ENCODE peak calls at places on chromosomes 13 and 19, in ten cellular contexts. One of them, this sample, is unnamed.

GRCh38 chr19:49520705-49521319 is 7.0 kb upstream of the RCN3 start:
- DNase-seq in stimulated activated naive CD4-positive, alpha-beta T cell treated with Interleukin-2 at 50 U/mL for 16 hours: no peak
- DNase-seq in stimulated activated CD4-positive, alpha-beta T cell treated with anti-CD3 and anti-CD28 coated beads, Interleukin-1b, Interleukin-23, amount 100 ng/mL, for 4 hours: no peak
- DNase-seq in right lobe of liver: no peak
- DNase-seq in breast epithelium: no peak
- DNase-seq in GM10248: no peak
- DNase-seq in naive B cell: no peak
- DNase-seq in GM04504: no peak
- DNase-seq in activated CD4-positive, alpha-beta T cell treated with anti-CD3 and anti-CD28 coated beads, Interleukin-2, amount 50 U/mL, for 4 hours: no peak
- DNase-seq in fibroblast of pulmonary artery: no peak
- DNase-seq in this sample: no peak

GRCh38 chr13:29909975-29910674 is 59.7 kb upstream of the UBL3 start:
- DNase-seq in breast epithelium: no peak
- DNase-seq in GM10248: no peak
- DNase-seq in GM04504: peak
- DNase-seq in activated CD4-positive, alpha-beta T cell treated with anti-CD3 and anti-CD28 coated beads, Interleukin-2, amount 50 U/mL, for 4 hours: no peak
- DNase-seq in right lobe of liver: no peak
- DNase-seq in fibroblast of pulmonary artery: peak
- DNase-seq in stimulated activated naive CD4-positive, alpha-beta T cell treated with Interleukin-2 at 50 U/mL for 16 hours: no peak
- DNase-seq in naive B cell: no peak
- DNase-seq in stimulated activated CD4-positive, alpha-beta T cell treated with anti-CD3 and anti-CD28 coated beads, Interleukin-1b, Interleukin-23, amount 100 ng/mL, for 4 hours: no peak
- DNase-seq in this sample: no peak

GRCh38 chr13:25833761-25834160 is 218.1 kb downstream of the SHISA2 start:
- DNase-seq in stimulated activated naive CD4-positive, alpha-beta T cell treated with Interleukin-2 at 50 U/mL for 16 hours: no peak
- DNase-seq in activated CD4-positive, alpha-beta T cell treated with anti-CD3 and anti-CD28 coated beads, Interleukin-2, amount 50 U/mL, for 4 hours: no peak
- DNase-seq in fibroblast of pulmonary artery: no peak
- DNase-seq in right lobe of liver: no peak
- DNase-seq in breast epithelium: no peak
- DNase-seq in naive B cell: no peak
- DNase-seq in stimulated activated CD4-positive, alpha-beta T cell treated with anti-CD3 and anti-CD28 coated beads, Interleukin-1b, Interleukin-23, amount 100 ng/mL, for 4 hours: no peak
- DNase-seq in GM10248: no peak
- DNase-seq in GM04504: no peak
- DNase-seq in this sample: no peak

GRCh38 chr19:33678796-33679195 is 57.0 kb downstream of the CHST8 start:
- DNase-seq in naive B cell: no peak
- DNase-seq in activated CD4-positive, alpha-beta T cell treated with anti-CD3 and anti-CD28 coated beads, Interleukin-2, amount 50 U/mL, for 4 hours: no peak
- DNase-seq in fibroblast of pulmonary artery: no peak
- DNase-seq in stimulated activated CD4-positive, alpha-beta T cell treated with anti-CD3 and anti-CD28 coated beads, Interleukin-1b, Interleukin-23, amount 100 ng/mL, for 4 hours: no peak
- DNase-seq in GM04504: no peak
- DNase-seq in right lobe of liver: no peak
- DNase-seq in GM10248: no peak
- DNase-seq in stimulated activated naive CD4-positive, alpha-beta T cell treated with Interleukin-2 at 50 U/mL for 16 hours: no peak
- DNase-seq in breast epithelium: peak
- DNase-seq in this sample: no peak

GRCh38 chr13:19781526-19781925 is 1.2 kb downstream of the PSPC1 start:
- DNase-seq in stimulated activated naive CD4-positive, alpha-beta T cell treated with Interleukin-2 at 50 U/mL for 16 hours: no peak
- DNase-seq in GM10248: no peak
- DNase-seq in breast epithelium: no peak
- DNase-seq in naive B cell: no peak
- DNase-seq in GM04504: no peak
- DNase-seq in activated CD4-positive, alpha-beta T cell treated with anti-CD3 and anti-CD28 coated beads, Interleukin-2, amount 50 U/mL, for 4 hours: no peak
- DNase-seq in stimulated activated CD4-positive, alpha-beta T cell treated with anti-CD3 and anti-CD28 coated beads, Interleukin-1b, Interleukin-23, amount 100 ng/mL, for 4 hours: no peak
- DNase-seq in right lobe of liver: no peak
- DNase-seq in fibroblast of pulmonary artery: peak
- DNase-seq in this sample: no peak

GRCh38 chr19:4523306-4524110 is 5.2 kb upstream of the PLIN4 start:
- DNase-seq in fibroblast of pulmonary artery: peak
- DNase-seq in GM10248: peak
- DNase-seq in activated CD4-positive, alpha-beta T cell treated with anti-CD3 and anti-CD28 coated beads, Interleukin-2, amount 50 U/mL, for 4 hours: no peak
- DNase-seq in naive B cell: no peak
- DNase-seq in GM04504: no peak
- DNase-seq in stimulated activated naive CD4-positive, alpha-beta T cell treated with Interleukin-2 at 50 U/mL for 16 hours: no peak
- DNase-seq in stimulated activated CD4-positive, alpha-beta T cell treated with anti-CD3 and anti-CD28 coated beads, Interleukin-1b, Interleukin-23, amount 100 ng/mL, for 4 hours: no peak
- DNase-seq in right lobe of liver: peak
- DNase-seq in breast epithelium: no peak
- DNase-seq in this sample: peak

GRCh38 chr13:80428344-80429096 is 87.6 kb upstream of the SPRY2 start:
- DNase-seq in stimulated activated naive CD4-positive, alpha-beta T cell treated with Interleukin-2 at 50 U/mL for 16 hours: no peak
- DNase-seq in breast epithelium: no peak
- DNase-seq in GM10248: no peak
- DNase-seq in stimulated activated CD4-positive, alpha-beta T cell treated with anti-CD3 and anti-CD28 coated beads, Interleukin-1b, Interleukin-23, amount 100 ng/mL, for 4 hours: no peak
- DNase-seq in GM04504: no peak
- DNase-seq in activated CD4-positive, alpha-beta T cell treated with anti-CD3 and anti-CD28 coated beads, Interleukin-2, amount 50 U/mL, for 4 hours: no peak
- DNase-seq in fibroblast of pulmonary artery: no peak
- DNase-seq in right lobe of liver: no peak
- DNase-seq in naive B cell: no peak
- DNase-seq in this sample: no peak

GRCh38 chr13:101624981-101625380 is 172.5 kb downstream of the ITGBL1 start:
- DNase-seq in fibroblast of pulmonary artery: no peak
- DNase-seq in activated CD4-positive, alpha-beta T cell treated with anti-CD3 and anti-CD28 coated beads, Interleukin-2, amount 50 U/mL, for 4 hours: no peak
- DNase-seq in breast epithelium: no peak
- DNase-seq in stimulated activated naive CD4-positive, alpha-beta T cell treated with Interleukin-2 at 50 U/mL for 16 hours: no peak
- DNase-seq in GM10248: no peak
- DNase-seq in stimulated activated CD4-positive, alpha-beta T cell treated with anti-CD3 and anti-CD28 coated beads, Interleukin-1b, Interleukin-23, amount 100 ng/mL, for 4 hours: no peak
- DNase-seq in GM04504: no peak
- DNase-seq in right lobe of liver: no peak
- DNase-seq in naive B cell: no peak
- DNase-seq in this sample: no peak

GRCh38 chr13:31927219-31927653 is 104.3 kb upstream of the FRY start:
- DNase-seq in activated CD4-positive, alpha-beta T cell treated with anti-CD3 and anti-CD28 coated beads, Interleukin-2, amount 50 U/mL, for 4 hours: no peak
- DNase-seq in fibroblast of pulmonary artery: no peak
- DNase-seq in naive B cell: no peak
- DNase-seq in right lobe of liver: no peak
- DNase-seq in GM10248: no peak
- DNase-seq in stimulated activated naive CD4-positive, alpha-beta T cell treated with Interleukin-2 at 50 U/mL for 16 hours: no peak
- DNase-seq in GM04504: no peak
- DNase-seq in breast epithelium: no peak
- DNase-seq in stimulated activated CD4-positive, alpha-beta T cell treated with anti-CD3 and anti-CD28 coated beads, Interleukin-1b, Interleukin-23, amount 100 ng/mL, for 4 hours: no peak
- DNase-seq in this sample: no peak

GRCh38 chr13:108223850-108224503 is 5.8 kb downstream of the ABHD13 start:
- DNase-seq in stimulated activated CD4-positive, alpha-beta T cell treated with anti-CD3 and anti-CD28 coated beads, Interleukin-1b, Interleukin-23, amount 100 ng/mL, for 4 hours: no peak
- DNase-seq in stimulated activated naive CD4-positive, alpha-beta T cell treated with Interleukin-2 at 50 U/mL for 16 hours: no peak
- DNase-seq in GM04504: no peak
- DNase-seq in right lobe of liver: no peak
- DNase-seq in activated CD4-positive, alpha-beta T cell treated with anti-CD3 and anti-CD28 coated beads, Interleukin-2, amount 50 U/mL, for 4 hours: no peak
- DNase-seq in GM10248: no peak
- DNase-seq in breast epithelium: no peak
- DNase-seq in fibroblast of pulmonary artery: no peak
- DNase-seq in naive B cell: no peak
- DNase-seq in this sample: no peak

GRCh38 chr13:59846845-59847620 is 316.7 kb downstream of the DIAPH3 start:
- DNase-seq in GM04504: no peak
- DNase-seq in breast epithelium: no peak
- DNase-seq in right lobe of liver: no peak
- DNase-seq in naive B cell: no peak
- DNase-seq in stimulated activated CD4-positive, alpha-beta T cell treated with anti-CD3 and anti-CD28 coated beads, Interleukin-1b, Interleukin-23, amount 100 ng/mL, for 4 hours: no peak
- DNase-seq in activated CD4-positive, alpha-beta T cell treated with anti-CD3 and anti-CD28 coated beads, Interleukin-2, amount 50 U/mL, for 4 hours: no peak
- DNase-seq in fibroblast of pulmonary artery: no peak
- DNase-seq in GM10248: no peak
- DNase-seq in stimulated activated naive CD4-positive, alpha-beta T cell treated with Interleukin-2 at 50 U/mL for 16 hours: no peak
- DNase-seq in this sample: no peak

GRCh38 chr13:30112602-30113435 is 194.5 kb downstream of the KATNAL1 start:
- DNase-seq in stimulated activated CD4-positive, alpha-beta T cell treated with anti-CD3 and anti-CD28 coated beads, Interleukin-1b, Interleukin-23, amount 100 ng/mL, for 4 hours: peak
- DNase-seq in activated CD4-positive, alpha-beta T cell treated with anti-CD3 and anti-CD28 coated beads, Interleukin-2, amount 50 U/mL, for 4 hours: peak
- DNase-seq in breast epithelium: peak
- DNase-seq in GM10248: peak
- DNase-seq in right lobe of liver: peak
- DNase-seq in fibroblast of pulmonary artery: peak
- DNase-seq in stimulated activated naive CD4-positive, alpha-beta T cell treated with Interleukin-2 at 50 U/mL for 16 hours: peak
- DNase-seq in naive B cell: peak
- DNase-seq in GM04504: peak
- DNase-seq in this sample: peak

GRCh38 chr19:48918801-48919247 is 14.7 kb upstream of the DHDH start:
- DNase-seq in naive B cell: no peak
- DNase-seq in fibroblast of pulmonary artery: peak
- DNase-seq in stimulated activated CD4-positive, alpha-beta T cell treated with anti-CD3 and anti-CD28 coated beads, Interleukin-1b, Interleukin-23, amount 100 ng/mL, for 4 hours: no peak
- DNase-seq in stimulated activated naive CD4-positive, alpha-beta T cell treated with Interleukin-2 at 50 U/mL for 16 hours: no peak
- DNase-seq in GM10248: no peak
- DNase-seq in breast epithelium: no peak
- DNase-seq in activated CD4-positive, alpha-beta T cell treated with anti-CD3 and anti-CD28 coated beads, Interleukin-2, amount 50 U/mL, for 4 hours: no peak
- DNase-seq in right lobe of liver: no peak
- DNase-seq in GM04504: no peak
- DNase-seq in this sample: no peak

GRCh38 chr13:113457510-113457909 is 4.2 kb upstream of the ADPRHL1 start:
- DNase-seq in right lobe of liver: no peak
- DNase-seq in fibroblast of pulmonary artery: no peak
- DNase-seq in breast epithelium: no peak
- DNase-seq in naive B cell: no peak
- DNase-seq in GM10248: no peak
- DNase-seq in GM04504: peak
- DNase-seq in stimulated activated CD4-positive, alpha-beta T cell treated with anti-CD3 and anti-CD28 coated beads, Interleukin-1b, Interleukin-23, amount 100 ng/mL, for 4 hours: no peak
- DNase-seq in stimulated activated naive CD4-positive, alpha-beta T cell treated with Interleukin-2 at 50 U/mL for 16 hours: no peak
- DNase-seq in activated CD4-positive, alpha-beta T cell treated with anti-CD3 and anti-CD28 coated beads, Interleukin-2, amount 50 U/mL, for 4 hours: no peak
- DNase-seq in this sample: no peak

GRCh38 chr13:75581874-75582640 is 32.5 kb downstream of the UCHL3 start:
- DNase-seq in stimulated activated naive CD4-positive, alpha-beta T cell treated with Interleukin-2 at 50 U/mL for 16 hours: no peak
- DNase-seq in stimulated activated CD4-positive, alpha-beta T cell treated with anti-CD3 and anti-CD28 coated beads, Interleukin-1b, Interleukin-23, amount 100 ng/mL, for 4 hours: no peak
- DNase-seq in breast epithelium: no peak
- DNase-seq in fibroblast of pulmonary artery: no peak
- DNase-seq in GM04504: no peak
- DNase-seq in activated CD4-positive, alpha-beta T cell treated with anti-CD3 and anti-CD28 coated beads, Interleukin-2, amount 50 U/mL, for 4 hours: no peak
- DNase-seq in naive B cell: no peak
- DNase-seq in right lobe of liver: no peak
- DNase-seq in GM10248: no peak
- DNase-seq in this sample: no peak

GRCh38 chr19:6220385-6221191 is 59.2 kb downstream of the MLLT1 start:
- DNase-seq in breast epithelium: no peak
- DNase-seq in fibroblast of pulmonary artery: peak
- DNase-seq in stimulated activated CD4-positive, alpha-beta T cell treated with anti-CD3 and anti-CD28 coated beads, Interleukin-1b, Interleukin-23, amount 100 ng/mL, for 4 hours: no peak
- DNase-seq in right lobe of liver: peak
- DNase-seq in GM04504: peak
- DNase-seq in GM10248: no peak
- DNase-seq in naive B cell: no peak
- DNase-seq in activated CD4-positive, alpha-beta T cell treated with anti-CD3 and anti-CD28 coated beads, Interleukin-2, amount 50 U/mL, for 4 hours: no peak
- DNase-seq in stimulated activated naive CD4-positive, alpha-beta T cell treated with Interleukin-2 at 50 U/mL for 16 hours: no peak
- DNase-seq in this sample: peak

GRCh38 chr19:16702123-16702522 is 17.5 kb upstream of the NWD1 start:
- DNase-seq in right lobe of liver: peak
- DNase-seq in fibroblast of pulmonary artery: peak
- DNase-seq in naive B cell: no peak
- DNase-seq in stimulated activated naive CD4-positive, alpha-beta T cell treated with Interleukin-2 at 50 U/mL for 16 hours: no peak
- DNase-seq in GM04504: peak
- DNase-seq in stimulated activated CD4-positive, alpha-beta T cell treated with anti-CD3 and anti-CD28 coated beads, Interleukin-1b, Interleukin-23, amount 100 ng/mL, for 4 hours: no peak
- DNase-seq in activated CD4-positive, alpha-beta T cell treated with anti-CD3 and anti-CD28 coated beads, Interleukin-2, amount 50 U/mL, for 4 hours: no peak
- DNase-seq in GM10248: no peak
- DNase-seq in breast epithelium: no peak
- DNase-seq in this sample: no peak

GRCh38 chr19:35860436-35860817 is 3.7 kb downstream of the KIRREL2 start:
- DNase-seq in stimulated activated naive CD4-positive, alpha-beta T cell treated with Interleukin-2 at 50 U/mL for 16 hours: no peak
- DNase-seq in GM04504: no peak
- DNase-seq in naive B cell: no peak
- DNase-seq in breast epithelium: no peak
- DNase-seq in stimulated activated CD4-positive, alpha-beta T cell treated with anti-CD3 and anti-CD28 coated beads, Interleukin-1b, Interleukin-23, amount 100 ng/mL, for 4 hours: no peak
- DNase-seq in GM10248: no peak
- DNase-seq in right lobe of liver: no peak
- DNase-seq in fibroblast of pulmonary artery: no peak
- DNase-seq in activated CD4-positive, alpha-beta T cell treated with anti-CD3 and anti-CD28 coated beads, Interleukin-2, amount 50 U/mL, for 4 hours: no peak
- DNase-seq in this sample: no peak

GRCh38 chr13:51590966-51591627 is 6.8 kb downstream of the WDFY2 start:
- DNase-seq in naive B cell: no peak
- DNase-seq in stimulated activated CD4-positive, alpha-beta T cell treated with anti-CD3 and anti-CD28 coated beads, Interleukin-1b, Interleukin-23, amount 100 ng/mL, for 4 hours: no peak
- DNase-seq in fibroblast of pulmonary artery: peak
- DNase-seq in breast epithelium: no peak
- DNase-seq in stimulated activated naive CD4-positive, alpha-beta T cell treated with Interleukin-2 at 50 U/mL for 16 hours: no peak
- DNase-seq in activated CD4-positive, alpha-beta T cell treated with anti-CD3 and anti-CD28 coated beads, Interleukin-2, amount 50 U/mL, for 4 hours: no peak
- DNase-seq in GM04504: peak
- DNase-seq in GM10248: no peak
- DNase-seq in right lobe of liver: no peak
- DNase-seq in this sample: no peak

GRCh38 chr19:4807188-4807587 is 15.7 kb downstream of the FEM1A start:
- DNase-seq in stimulated activated naive CD4-positive, alpha-beta T cell treated with Interleukin-2 at 50 U/mL for 16 hours: no peak
- DNase-seq in naive B cell: no peak
- DNase-seq in right lobe of liver: peak
- DNase-seq in stimulated activated CD4-positive, alpha-beta T cell treated with anti-CD3 and anti-CD28 coated beads, Interleukin-1b, Interleukin-23, amount 100 ng/mL, for 4 hours: no peak
- DNase-seq in breast epithelium: no peak
- DNase-seq in fibroblast of pulmonary artery: no peak
- DNase-seq in GM04504: no peak
- DNase-seq in activated CD4-positive, alpha-beta T cell treated with anti-CD3 and anti-CD28 coated beads, Interleukin-2, amount 50 U/mL, for 4 hours: no peak
- DNase-seq in GM10248: no peak
- DNase-seq in this sample: peak

GRCh38 chr13:108218044-108218974 is at the start of gene ABHD13:
- DNase-seq in GM10248: peak
- DNase-seq in naive B cell: peak
- DNase-seq in activated CD4-positive, alpha-beta T cell treated with anti-CD3 and anti-CD28 coated beads, Interleukin-2, amount 50 U/mL, for 4 hours: peak
- DNase-seq in breast epithelium: peak
- DNase-seq in GM04504: peak
- DNase-seq in stimulated activated naive CD4-positive, alpha-beta T cell treated with Interleukin-2 at 50 U/mL for 16 hours: peak
- DNase-seq in stimulated activated CD4-positive, alpha-beta T cell treated with anti-CD3 and anti-CD28 coated beads, Interleukin-1b, Interleukin-23, amount 100 ng/mL, for 4 hours: peak
- DNase-seq in right lobe of liver: peak
- DNase-seq in fibroblast of pulmonary artery: peak
- DNase-seq in this sample: peak

GRCh38 chr13:22936228-22936627 is 244.6 kb upstream of the SGCG start:
- DNase-seq in stimulated activated naive CD4-positive, alpha-beta T cell treated with Interleukin-2 at 50 U/mL for 16 hours: no peak
- DNase-seq in GM10248: no peak
- DNase-seq in breast epithelium: no peak
- DNase-seq in naive B cell: no peak
- DNase-seq in GM04504: no peak
- DNase-seq in right lobe of liver: no peak
- DNase-seq in activated CD4-positive, alpha-beta T cell treated with anti-CD3 and anti-CD28 coated beads, Interleukin-2, amount 50 U/mL, for 4 hours: no peak
- DNase-seq in stimulated activated CD4-positive, alpha-beta T cell treated with anti-CD3 and anti-CD28 coated beads, Interleukin-1b, Interleukin-23, amount 100 ng/mL, for 4 hours: no peak
- DNase-seq in fibroblast of pulmonary artery: no peak
- DNase-seq in this sample: no peak

GRCh38 chr13:114019367-114019766 is 45.5 kb upstream of the C13orf46 start:
- DNase-seq in GM04504: no peak
- DNase-seq in stimulated activated naive CD4-positive, alpha-beta T cell treated with Interleukin-2 at 50 U/mL for 16 hours: peak
- DNase-seq in breast epithelium: no peak
- DNase-seq in GM10248: no peak
- DNase-seq in stimulated activated CD4-positive, alpha-beta T cell treated with anti-CD3 and anti-CD28 coated beads, Interleukin-1b, Interleukin-23, amount 100 ng/mL, for 4 hours: peak
- DNase-seq in right lobe of liver: no peak
- DNase-seq in activated CD4-positive, alpha-beta T cell treated with anti-CD3 and anti-CD28 coated beads, Interleukin-2, amount 50 U/mL, for 4 hours: peak
- DNase-seq in naive B cell: no peak
- DNase-seq in fibroblast of pulmonary artery: no peak
- DNase-seq in this sample: no peak

GRCh38 chr19:11418518-11419506 is at the start of gene RGL3:
- DNase-seq in breast epithelium: no peak
- DNase-seq in stimulated activated CD4-positive, alpha-beta T cell treated with anti-CD3 and anti-CD28 coated beads, Interleukin-1b, Interleukin-23, amount 100 ng/mL, for 4 hours: no peak
- DNase-seq in right lobe of liver: peak
- DNase-seq in fibroblast of pulmonary artery: no peak
- DNase-seq in GM10248: no peak
- DNase-seq in activated CD4-positive, alpha-beta T cell treated with anti-CD3 and anti-CD28 coated beads, Interleukin-2, amount 50 U/mL, for 4 hours: no peak
- DNase-seq in naive B cell: peak
- DNase-seq in stimulated activated naive CD4-positive, alpha-beta T cell treated with Interleukin-2 at 50 U/mL for 16 hours: no peak
- DNase-seq in GM04504: no peak
- DNase-seq in this sample: peak

GRCh38 chr19:634975-635652 is 1.8 kb upstream of the POLRMT start:
- DNase-seq in right lobe of liver: no peak
- DNase-seq in fibroblast of pulmonary artery: no peak
- DNase-seq in naive B cell: no peak
- DNase-seq in activated CD4-positive, alpha-beta T cell treated with anti-CD3 and anti-CD28 coated beads, Interleukin-2, amount 50 U/mL, for 4 hours: no peak
- DNase-seq in GM04504: no peak
- DNase-seq in breast epithelium: no peak
- DNase-seq in GM10248: no peak
- DNase-seq in stimulated activated naive CD4-positive, alpha-beta T cell treated with Interleukin-2 at 50 U/mL for 16 hours: no peak
- DNase-seq in stimulated activated CD4-positive, alpha-beta T cell treated with anti-CD3 and anti-CD28 coated beads, Interleukin-1b, Interleukin-23, amount 100 ng/mL, for 4 hours: no peak
- DNase-seq in this sample: no peak